ENCODE peak calls at places on chromosomes 6 and 20, in five cellular contexts. Y, W, U, L and O are unnamed samples.

GRCh38 chr20:48324744-48325143 is 503.1 kb downstream of the PREX1 start:
- DNase-seq in L (no peak), U (no peak), Y (no peak), W (no peak), O (no peak)

GRCh38 chr20:36873498-36874189 is 2.3 kb upstream of the TLDC2 start:
- DNase-seq in U (no peak), L (no peak), Y (no peak), W (no peak), O (no peak)

GRCh38 chr6:167501831-167502385 is 177.0 kb downstream of the TTLL2 start:
- DNase-seq in Y (peak), U (peak), L (no peak), W (peak), O (peak)

GRCh38 chr6:143536461-143536865 is 24.9 kb upstream of the FUCA2 start:
- DNase-seq in Y (no peak), W (no peak), L (no peak), U (peak), O (peak)

GRCh38 chr6:164612731-164613130 is 696.7 kb downstream of the C6orf118 start:
- DNase-seq in W (no peak), Y (no peak), U (no peak), L (no peak), O (no peak)

GRCh38 chr20:62500237-62500864 is 24.6 kb upstream of the GATA5 start:
- DNase-seq in U (peak), W (peak), Y (peak), L (peak), O (peak)

GRCh38 chr6:45843848-45844521 is 171.7 kb downstream of the CLIC5 start:
- DNase-seq in L (no peak), Y (no peak), U (no peak), W (no peak), O (no peak)

GRCh38 chr20:41616228-41616627 is 1.9 kb downstream of the CHD6 start:
- DNase-seq in Y (no peak), L (no peak), U (no peak), W (no peak), O (no peak)

GRCh38 chr6:163757506-163757905 is 343.0 kb downstream of the QKI start:
- DNase-seq in W (no peak), Y (no peak), L (no peak), U (no peak), O (no peak)

GRCh38 chr20:53611449-53611894 is 17.8 kb upstream of the ZNF217 start:
- DNase-seq in L (peak), U (peak), W (peak), Y (peak), O (peak)

GRCh38 chr6:157228421-157229218 is 94.7 kb downstream of the TMEM242 start:
- DNase-seq in L (no peak), U (no peak), Y (no peak), W (no peak), O (no peak)

DNA sequence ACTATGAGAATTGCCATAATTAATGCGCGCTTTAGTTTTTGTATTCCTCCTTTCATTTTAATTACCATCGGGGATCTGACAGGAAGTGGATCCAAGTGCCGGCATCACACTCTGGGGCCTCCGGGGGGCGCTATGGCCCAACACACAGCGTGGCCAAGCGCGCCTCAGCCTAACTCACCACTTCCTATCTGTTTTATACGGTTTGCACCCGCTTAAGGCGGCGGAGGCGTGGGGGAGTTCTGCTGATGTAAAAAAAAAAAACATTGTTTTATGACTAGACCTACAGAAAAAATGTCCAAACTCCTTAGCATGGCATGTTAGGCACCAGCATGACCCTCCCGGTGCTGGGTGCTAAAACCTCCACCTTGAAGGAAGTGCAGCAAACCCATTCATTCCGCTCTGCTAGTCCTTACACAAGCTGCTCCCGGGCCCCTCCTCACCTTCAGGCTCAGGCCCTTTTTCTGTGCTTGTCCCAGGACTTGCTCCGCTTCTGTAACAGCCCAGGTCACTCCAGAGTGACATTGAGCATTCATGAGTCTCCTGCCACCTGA is 4.5 kb upstream of the EBF4 start:
- DNase-seq in U (peak), L (peak), Y (peak), W (peak), O (peak)
- TF ChIP-seq CTCF in U (peak), L (peak), Y (peak), W (peak), O (peak)

DNA sequence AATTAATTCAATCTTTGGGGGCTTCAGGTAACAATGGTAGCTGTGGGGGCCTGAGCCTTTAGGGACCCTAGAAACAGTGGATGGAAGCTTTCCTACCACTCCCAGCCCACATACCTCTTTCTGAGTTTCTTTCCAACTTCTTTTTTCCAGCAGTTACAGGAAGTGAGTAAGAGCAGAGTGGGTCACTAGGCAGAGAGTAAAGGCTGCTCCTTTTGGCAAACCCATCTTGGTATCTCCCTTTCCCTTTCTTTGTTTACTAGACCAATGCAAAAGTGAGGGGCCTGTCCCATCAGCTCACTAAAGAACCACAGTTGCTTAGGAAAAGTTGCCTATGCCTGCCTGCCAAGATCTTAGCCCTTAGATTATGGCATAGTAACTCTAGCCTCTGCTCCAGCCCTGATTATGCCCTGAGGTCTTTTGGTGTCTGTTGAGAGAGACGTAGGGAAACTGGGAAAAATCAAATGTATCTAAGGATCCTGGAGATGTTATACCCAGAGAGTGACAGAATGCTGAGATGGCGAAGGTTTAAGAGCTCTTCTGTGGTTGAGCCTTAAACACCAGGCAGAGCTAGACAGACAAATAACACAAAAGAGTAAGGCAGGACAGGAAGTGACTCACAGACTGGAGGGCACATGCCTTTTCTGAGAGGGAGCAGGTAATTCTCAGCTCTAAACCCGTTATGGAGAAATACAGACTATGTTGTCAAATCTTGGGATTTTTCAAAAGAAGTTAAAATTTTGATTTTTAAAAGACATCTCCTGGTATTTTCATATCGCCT is 31.3 kb downstream of the TRMT6 start:
- DNase-seq in U (no peak), Y (no peak), L (peak), W (no peak), O (peak)
- H3K4me3 ChIP-seq in U (no peak), Y (no peak), L (no peak), W (no peak), O (no peak)

GRCh38 chr20:2169456-2170088 is 67.9 kb downstream of the STK35 start:
- DNase-seq in L (no peak), U (no peak), W (no peak), Y (no peak), O (no peak)
- TF ChIP-seq CTCF in L (no peak), U (no peak), W (no peak), Y (no peak), O (no peak)

GRCh38 chr6:33789550-33789895 is 593 bp upstream of the LEMD2 start:
- DNase-seq in W (no peak), U (no peak), L (no peak), Y (no peak), O (no peak)
- H3K4me3 ChIP-seq in W (no peak), U (peak), L (peak), Y (peak), O (peak)

GRCh38 chr6:135183532-135184440 is 2.7 kb downstream of the MYB start:
- DNase-seq in U (peak), W (peak), Y (peak), L (peak), O (peak)
- TF ChIP-seq CTCF in U (peak), W (peak), Y (peak), L (peak), O (peak)

DNA sequence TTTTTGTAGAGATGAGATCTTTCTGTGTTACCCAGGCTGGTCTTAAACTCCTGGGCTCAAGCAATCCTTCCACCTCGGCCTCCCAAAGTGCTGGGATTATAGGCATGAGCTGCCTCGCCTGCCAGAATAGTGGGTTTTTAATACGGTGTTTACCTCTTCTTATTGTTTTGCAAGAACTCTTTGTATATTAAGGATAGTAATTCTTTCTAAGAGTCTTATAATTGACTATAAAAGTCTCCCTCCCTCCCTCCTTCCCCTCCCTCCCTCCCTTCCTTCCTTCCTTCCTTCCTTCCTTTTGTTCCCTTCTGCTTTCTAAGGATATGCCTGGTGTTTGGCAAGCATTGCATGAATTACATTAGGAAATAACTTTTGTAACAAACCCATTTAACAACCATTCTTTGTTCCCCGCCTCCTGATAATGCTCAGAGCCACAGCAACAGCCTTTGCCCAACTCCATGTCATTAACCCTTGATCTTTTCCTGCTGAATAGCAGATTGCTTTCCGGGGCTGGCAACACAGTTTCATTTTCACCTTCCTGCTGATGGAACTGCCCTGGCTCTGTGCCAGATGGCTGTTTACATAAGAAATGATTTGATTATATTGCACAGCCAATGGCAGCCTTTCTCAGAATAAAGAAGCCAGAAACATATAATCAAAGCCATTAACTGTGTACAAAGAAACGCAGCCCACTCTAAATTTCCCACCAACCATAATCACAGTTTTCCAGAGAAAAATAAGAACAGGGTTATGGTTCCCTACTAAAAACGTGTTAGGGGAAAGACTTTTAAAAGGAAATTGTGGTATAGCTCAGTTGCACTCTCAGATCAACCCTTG is 143.7 kb upstream of the PTPN1 start:
- DNase-seq in L (peak), W (no peak), Y (no peak), U (peak), O (peak)
- H3K4me3 ChIP-seq in L (no peak), W (no peak), Y (no peak), U (no peak), O (no peak)

GRCh38 chr6:17058550-17058949 is 43.3 kb upstream of the STMND1 start:
- DNase-seq in U (no peak), W (no peak), L (no peak), Y (no peak), O (no peak)

GRCh38 chr6:17057322-17057721 is 44.5 kb upstream of the STMND1 start:
- DNase-seq in W (no peak), L (no peak), U (no peak), Y (no peak), O (no peak)

GRCh38 chr6:17059022-17059421 is 42.8 kb upstream of the STMND1 start:
- DNase-seq in W (no peak), L (no peak), U (no peak), Y (no peak), O (no peak)

GRCh38 chr6:17059820-17060219 is 42.0 kb upstream of the STMND1 start:
- DNase-seq in Y (no peak), L (no peak), W (no peak), U (no peak), O (no peak)

DNA sequence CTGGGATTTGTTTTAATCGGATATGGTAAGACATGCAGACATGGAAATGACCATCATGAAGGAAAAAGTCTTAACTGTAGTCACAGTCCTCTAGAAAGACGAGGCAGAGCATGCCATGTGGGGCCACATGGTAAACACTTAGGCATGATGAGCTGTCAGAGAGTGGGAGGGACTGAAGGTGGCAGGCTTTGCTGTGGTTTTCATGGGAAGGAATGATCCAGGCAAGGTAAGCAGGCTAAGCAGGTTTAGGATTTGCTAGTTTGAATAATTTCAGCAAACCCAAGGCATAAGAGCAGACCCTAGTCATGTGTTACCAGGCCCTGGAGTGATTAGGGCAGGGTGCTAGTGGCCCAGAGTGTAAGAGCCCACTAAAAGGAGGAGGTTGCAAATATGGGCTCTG is 47.2 kb upstream of the STMND1 start:
- DNase-seq in W (no peak), L (no peak), Y (no peak), U (no peak), O (no peak)
- TF ChIP-seq CTCF in W (no peak), L (no peak), Y (no peak), U (no peak), O (no peak)

DNA sequence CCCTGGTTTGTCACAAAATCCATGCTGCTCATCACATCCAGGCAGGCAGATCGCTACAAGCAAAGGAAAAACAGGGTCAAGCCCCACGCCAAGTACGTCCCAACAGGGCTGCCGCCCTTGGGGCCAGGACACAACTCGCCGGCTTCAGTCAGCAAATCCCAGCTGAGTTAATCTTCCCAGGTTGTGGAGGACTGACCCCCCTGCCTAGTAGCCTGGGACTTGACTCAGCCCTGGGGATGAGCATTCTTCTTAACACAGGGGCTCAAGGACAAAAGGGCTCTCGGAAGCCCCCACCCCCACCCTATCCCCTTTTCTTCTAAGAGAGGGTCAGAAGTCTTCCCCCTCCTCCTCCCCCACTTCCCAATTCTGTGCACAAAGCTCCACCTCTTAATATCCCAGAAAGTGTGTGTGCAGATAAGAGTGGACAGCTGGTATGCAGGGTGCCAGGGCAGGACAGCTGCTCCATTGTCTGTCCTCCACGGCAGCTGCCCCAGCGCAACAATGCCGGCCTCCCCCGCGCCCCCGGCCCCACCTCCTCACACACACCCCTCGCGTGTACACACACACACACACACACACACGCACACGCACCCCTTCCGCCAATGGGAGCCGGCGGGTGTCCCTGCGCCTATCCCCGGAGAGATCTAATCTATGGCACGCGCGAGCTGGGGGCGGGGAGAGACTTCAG is 4.5 kb downstream of the DLL1 start:
- DNase-seq in Y (no peak), L (no peak), U (peak), W (no peak), O (no peak)
- H3K4me3 ChIP-seq in Y (no peak), L (no peak), U (peak), W (no peak), O (no peak)

DNA sequence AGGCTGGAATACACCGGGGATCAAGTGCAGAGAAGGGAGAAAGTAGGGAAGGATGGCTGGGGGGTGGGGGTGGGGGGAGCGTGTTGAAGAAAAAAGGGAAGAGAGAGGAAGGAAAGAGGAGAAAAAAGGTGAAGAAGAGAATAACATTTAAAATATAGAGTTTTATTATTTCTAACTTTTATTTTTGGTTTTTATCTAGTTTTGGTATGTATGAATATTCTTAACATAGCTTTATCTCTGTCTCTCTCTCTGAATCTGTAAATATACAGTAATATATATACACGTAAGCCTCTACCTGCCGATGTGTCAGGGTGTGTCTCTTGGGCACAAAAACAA is 30.0 kb downstream of the HLA-F start:
- DNase-seq in W (no peak), L (no peak), U (no peak), Y (no peak), O (no peak)
- TF ChIP-seq CTCF in W (no peak), L (no peak), U (no peak), Y (no peak), O (no peak)

GRCh38 chr20:52103469-52103910 is 88.1 kb downstream of the ZFP64 start:
- DNase-seq in Y (no peak), W (no peak), L (peak), U (no peak), O (peak)

GRCh38 chr20:52105045-52105572 is 86.5 kb downstream of the ZFP64 start:
- DNase-seq in W (no peak), L (peak), Y (peak), U (no peak), O (peak)

GRCh38 chr20:52103911-52104545 is 87.6 kb downstream of the ZFP64 start:
- DNase-seq in Y (no peak), L (peak), W (no peak), U (no peak), O (peak)

GRCh38 chr20:52104546-52105044 is 87.0 kb downstream of the ZFP64 start:
- DNase-seq in W (no peak), Y (peak), L (peak), U (no peak), O (peak)

GRCh38 chr20:52105573-52106422 is 85.8 kb downstream of the ZFP64 start:
- DNase-seq in Y (peak), W (no peak), L (peak), U (no peak), O (peak)
- H3K4me3 ChIP-seq in Y (peak), W (no peak), L (peak), U (peak), O (peak)